ENCODE peak calls at places on chromosomes 12 and 14, in ten cellular contexts. O, F, B, S, Y, X, D, M, W and T are unnamed samples.

GRCh38 chr14:53247596-53248370 is 94.7 kb upstream of the DDHD1 start:
- DNase-seq in O (no peak), F (no peak), B (peak; percentile 53), S (no peak), Y (no peak), X (no peak), D (no peak), M (no peak), W (no peak), T (no peak)

GRCh38 chr14:93206793-93207467 is at the start of the genes GON7 and UBR7:
- DNase-seq in O (peak; percentile 98), F (peak; percentile 91), B (peak; percentile 99), S (peak; percentile 96), Y (peak; percentile 98), X (peak; percentile 88), D (peak; percentile 99), M (peak; percentile 94), W (peak; percentile 97), T (peak; percentile 96)

GRCh38 chr12:9113987-9114309 is 1.8 kb downstream of the A2M start:
- DNase-seq in O (no peak), F (no peak), B (no peak), S (no peak), Y (no peak), X (no peak), D (no peak), M (no peak), W (no peak), T (no peak)

GRCh38 chr14:33959692-33960151 is 8.8 kb upstream of the EGLN3 start:
- DNase-seq in O (no peak), F (no peak), B (no peak), S (no peak), Y (no peak), X (no peak), D (no peak), M (no peak), W (no peak), T (no peak)

GRCh38 chr12:6084261-6084968 is 40.1 kb downstream of the VWF start:
- DNase-seq in O (no peak), F (no peak), B (no peak), S (no peak), Y (peak; percentile 61), X (no peak), D (no peak), M (no peak), W (no peak), T (no peak)

GRCh38 chr14:96391293-96392118 is 422 bp upstream of the AK7 start:
- DNase-seq in O (peak; percentile 94), F (peak; percentile 100), B (peak; percentile 99), S (peak; percentile 88), Y (peak; percentile 95), X (peak; percentile 100), D (peak; percentile 96), M (peak; percentile 97), W (peak; percentile 94), T (peak; percentile 99)

GRCh38 chr14:105843444-105844046 is 317.2 kb downstream of the TMEM121 start:
- DNase-seq in O (no peak), F (no peak), B (no peak), S (no peak), Y (no peak), X (no peak), D (no peak), M (no peak), W (peak; percentile 2), T (no peak)

GRCh38 chr14:74860899-74861733 is 14.8 kb downstream of the PROX2 start:
- DNase-seq in O (peak; percentile 85), F (peak; percentile 97), B (peak; percentile 89), S (peak; percentile 85), Y (peak; percentile 79), X (peak; percentile 99), D (peak; percentile 92), M (peak; percentile 92), W (peak; percentile 90), T (peak; percentile 94)

GRCh38 chr12:56127888-56128668 is at the start of gene ESYT1:
- DNase-seq in O (peak; percentile 99), F (peak; percentile 96), B (peak; percentile 97), S (peak; percentile 100), Y (peak; percentile 100), X (peak; percentile 96), D (peak; percentile 97), M (peak; percentile 98), W (peak; percentile 99), T (peak; percentile 99)

GRCh38 chr12:113641426-113641825 is 169.8 kb upstream of the LHX5 start:
- DNase-seq in O (no peak), F (no peak), B (no peak), S (peak; percentile 79), Y (no peak), X (no peak), D (no peak), M (no peak), W (no peak), T (no peak)

GRCh38 chr12:78951746-78952532 is 87.4 kb downstream of the SYT1 start:
- DNase-seq in O (no peak), F (no peak), B (peak; percentile 29), S (no peak), Y (peak; percentile 6), X (no peak), D (no peak), M (no peak), W (no peak), T (no peak)

GRCh38 chr12:104197264-104197663 is 18.3 kb upstream of the TXNRD1 start:
- DNase-seq in O (no peak), F (no peak), B (no peak), S (no peak), Y (no peak), X (no peak), D (no peak), M (no peak), W (no peak), T (no peak)

GRCh38 chr12:49902399-49903350 is 1.0 kb downstream of the FAIM2 start:
- DNase-seq in O (no peak), F (no peak), B (no peak), S (peak; percentile 43), Y (no peak), X (no peak), D (no peak), M (no peak), W (no peak), T (no peak)

GRCh38 chr12:98883231-98883630 is 238.1 kb downstream of the APAF1 start:
- DNase-seq in O (no peak), F (no peak), B (no peak), S (no peak), Y (no peak), X (no peak), D (no peak), M (no peak), W (no peak), T (no peak)

GRCh38 chr14:95025941-95026340 is 131.4 kb downstream of the DICER1 start:
- DNase-seq in O (no peak), F (no peak), B (no peak), S (no peak), Y (no peak), X (no peak), D (no peak), M (no peak), W (no peak), T (no peak)

GRCh38 chr12:85639834-85640233 is 196.4 kb downstream of the RASSF9 start:
- DNase-seq in O (no peak), F (no peak), B (no peak), S (no peak), Y (no peak), X (no peak), D (no peak), M (no peak), W (no peak), T (no peak)

GRCh38 chr12:121404734-121405133 is 4.8 kb downstream of the RNF34 start:
- DNase-seq in O (no peak), F (no peak), B (peak; percentile 86), S (peak; percentile 47), Y (no peak), X (no peak), D (no peak), M (no peak), W (no peak), T (no peak)

GRCh38 chr12:52916225-52916624 is 11.3 kb upstream of the KRT8 start:
- DNase-seq in O (no peak), F (no peak), B (no peak), S (no peak), Y (no peak), X (no peak), D (no peak), M (no peak), W (no peak), T (no peak)

GRCh38 chr12:128840862-128841468 is 12.3 kb upstream of the GLT1D1 start:
- DNase-seq in O (no peak), F (no peak), B (no peak), S (no peak), Y (no peak), X (no peak), D (no peak), M (no peak), W (no peak), T (no peak)

GRCh38 chr12:30795660-30796507 is 41.1 kb upstream of the CAPRIN2 start:
- DNase-seq in O (peak; percentile 48), F (peak; percentile 44), B (peak; percentile 25), S (peak; percentile 64), Y (peak; percentile 92), X (peak; percentile 68), D (no peak), M (peak; percentile 51), W (peak; percentile 65), T (peak; percentile 78)

GRCh38 chr12:41345071-41345470 is 157.0 kb downstream of the PDZRN4 start:
- DNase-seq in O (no peak), F (no peak), B (no peak), S (no peak), Y (no peak), X (no peak), D (no peak), M (no peak), W (no peak), T (no peak)

GRCh38 chr12:39875721-39876120 is 230.2 kb downstream of the SLC2A13 start:
- DNase-seq in O (no peak), F (no peak), B (no peak), S (no peak), Y (no peak), X (no peak), D (no peak), M (no peak), W (no peak), T (no peak)

GRCh38 chr14:68593806-68594536 is 198.9 kb downstream of the ZFP36L1 start:
- DNase-seq in O (no peak), F (no peak), B (no peak), S (no peak), Y (peak; percentile 56), X (no peak), D (no peak), M (no peak), W (no peak), T (no peak)

GRCh38 chr12:39878753-39879152 is 227.1 kb downstream of the SLC2A13 start:
- DNase-seq in O (no peak), F (no peak), B (no peak), S (no peak), Y (no peak), X (no peak), D (no peak), M (no peak), W (no peak), T (no peak)

GRCh38 chr12:111529424-111530368 is 69.4 kb downstream of the ATXN2 start:
- DNase-seq in O (peak; percentile 59), F (peak; percentile 67), B (peak; percentile 14), S (peak; percentile 77), Y (peak; percentile 61), X (peak; percentile 67), D (peak; percentile 27), M (no peak), W (peak; percentile 23), T (no peak)

GRCh38 chr14:74551903-74552371 is 58.4 kb downstream of the ISCA2 start:
- DNase-seq in O (no peak), F (no peak), B (no peak), S (no peak), Y (no peak), X (no peak), D (peak; percentile 87), M (peak; percentile 73), W (peak; percentile 51), T (peak; percentile 80)

GRCh38 chr14:103398427-103399195 is 13.4 kb downstream of the MARK3 start:
- DNase-seq in O (no peak), F (no peak), B (no peak), S (no peak), Y (peak; percentile 40), X (no peak), D (no peak), M (no peak), W (no peak), T (no peak)

GRCh38 chr14:24315807-24316596 is 4.7 kb downstream of the LTB4R start:
- DNase-seq in O (no peak), F (no peak), B (no peak), S (peak; percentile 69), Y (no peak), X (no peak), D (no peak), M (peak; percentile 55), W (peak; percentile 56), T (peak; percentile 81)